ENCODE peak calls at places on chromosomes 1 and 21, in four cellular contexts. P is AG08395, J is pancreas, Q is mucosa of gallbladder. L is an unnamed sample.

GRCh38 chr1:91804546-91805023 is 81.4 kb downstream of the TGFBR3 start:
- DNase-seq in P (no peak), J (no peak), Q (no peak), L (peak)

GRCh38 chr1:185375583-185375982 is 58.5 kb upstream of the IVNS1ABP start:
- DNase-seq in P (no peak), J (peak), Q (peak), L (peak)

GRCh38 chr1:31548518-31548898 is 27.8 kb upstream of the TINAGL1 start:
- DNase-seq in P (no peak), J (no peak), Q (no peak), L (no peak)

GRCh38 chr1:27179373-27179772 is 24.4 kb upstream of the SLC9A1 start:
- DNase-seq in P (no peak), J (no peak), Q (no peak), L (peak)

GRCh38 chr1:192809286-192810252 is 730 bp downstream of the RGS2 start:
- DNase-seq in P (peak), J (no peak), Q (peak), L (peak)

GRCh38 chr1:21573971-21574458 is 64.8 kb downstream of the ALPL start:
- DNase-seq in P (peak), J (peak), Q (peak), L (peak)

GRCh38 chr1:46522184-46522968 is 29.1 kb downstream of the KNCN start:
- DNase-seq in P (peak), J (no peak), Q (peak), L (peak)

GRCh38 chr1:209871006-209871405 is 43.2 kb downstream of the UTP25 start:
- DNase-seq in P (no peak), J (no peak), Q (no peak), L (no peak)

GRCh38 chr1:61626820-61627219 is 98.1 kb downstream of the TM2D1 start:
- DNase-seq in P (no peak), J (no peak), Q (no peak), L (no peak)

GRCh38 chr21:15552914-15553491 is 176.8 kb upstream of the USP25 start:
- DNase-seq in P (peak), J (no peak), Q (no peak), L (peak)

GRCh38 chr1:159205225-159205624 is 550 bp downstream of the ACKR1 start:
- DNase-seq in P (no peak), J (no peak), Q (no peak), L (no peak)

GRCh38 chr1:2314803-2315710 is 76.3 kb downstream of the MORN1 start:
- DNase-seq in P (peak), J (no peak), Q (no peak), L (peak)

GRCh38 chr1:53317651-53318539 is 10.0 kb downstream of the LRP8 start:
- DNase-seq in P (no peak), J (no peak), Q (no peak), L (no peak)

GRCh38 chr1:247713753-247714152 is 2.7 kb downstream of the OR6F1 start:
- DNase-seq in P (no peak), J (no peak), Q (no peak), L (no peak)

GRCh38 chr1:101587749-101588148 is 350.9 kb downstream of the S1PR1 start:
- DNase-seq in P (no peak), J (peak), Q (peak), L (no peak)

GRCh38 chr1:108551157-108551862 is 8.6 kb upstream of the EEIG2 start:
- DNase-seq in P (no peak), J (no peak), Q (no peak), L (no peak)

GRCh38 chr1:175530167-175530566 is 213.2 kb downstream of the TNR start:
- DNase-seq in P (no peak), J (no peak), Q (no peak), L (no peak)

GRCh38 chr1:66300986-66301451 is 232.9 kb upstream of the SGIP1 start:
- DNase-seq in P (peak), J (no peak), Q (no peak), L (peak)

GRCh38 chr1:56644941-56645662 is at the start of gene PRKAA2:
- DNase-seq in P (peak), J (peak), Q (peak), L (peak)

GRCh38 chr1:47231314-47232186 is 475 bp downstream of the TAL1 start:
- DNase-seq in P (no peak), J (peak), Q (peak), L (peak)

GRCh38 chr1:155479205-155479604 is 83.4 kb downstream of the ASH1L start:
- DNase-seq in P (peak), J (no peak), Q (no peak), L (peak)

GRCh38 chr1:234149217-234149616 is 224.0 kb upstream of the COA6 start:
- DNase-seq in P (no peak), J (no peak), Q (no peak), L (peak)

GRCh38 chr1:220827445-220828210 is 40.9 kb downstream of the MTARC1 start:
- DNase-seq in P (no peak), J (no peak), Q (no peak), L (no peak)

GRCh38 chr1:232726048-232726779 is 79.0 kb upstream of the MAP10 start:
- DNase-seq in P (peak), J (no peak), Q (no peak), L (peak)

GRCh38 chr1:74767490-74767889 is 34.5 kb downstream of the TYW3 start:
- DNase-seq in P (peak), J (no peak), Q (no peak), L (peak)

GRCh38 chr1:7831458-7831857 is 21.4 kb downstream of the UTS2 start:
- DNase-seq in P (no peak), J (no peak), Q (no peak), L (no peak)